ENCODE peak calls at places on chromosomes 4 and X, in seven cellular contexts. U is GM23248, G is PC-9, B is K562, D is endothelial cell of umbilical vein, J is hepatocyte, T is astrocyte. S is an unnamed sample.
A peak's percentile ranks its signal among the peaks of the same experiment; 100 is the strongest.

GRCh38 chr4:40480291-40480690 is 145.2 kb downstream of the CHRNA9 start:
- DNase-seq in U (no peak), G (no peak), B (no peak), D (no peak), J (no peak), T (no peak), S (no peak)

GRCh38 chr4:185600801-185601200 is 65.5 kb upstream of the PDLIM3 start:
- DNase-seq in U (no peak), G (no peak), B (no peak), D (no peak), J (no peak), T (no peak), S (no peak)

GRCh38 chr4:185265942-185266341 is 56.5 kb downstream of the SNX25 start:
- DNase-seq in U (peak; percentile 36), G (no peak), B (no peak), D (no peak), J (no peak), T (peak; percentile 75), S (peak; percentile 82)

GRCh38 chr4:39410415-39410814 is 3.7 kb downstream of the KLB start:
- DNase-seq in U (peak; percentile 36), G (no peak), B (no peak), D (peak; percentile 38), J (no peak), T (no peak), S (peak; percentile 25)

GRCh38 chrX:145821291-145821897 is 3.8 kb downstream of the SLITRK2 start:
- DNase-seq in U (no peak), G (no peak), B (no peak), D (no peak), J (peak; percentile 41), T (no peak), S (peak; percentile 45)

GRCh38 chrX:111869639-111870034 is 6.3 kb upstream of the TRPC5OS start:
- DNase-seq in U (peak; percentile 55), G (peak; percentile 14), B (peak; percentile 21), D (peak; percentile 11), J (peak; percentile 85), T (peak; percentile 29), S (peak; percentile 44)

GRCh38 chr4:74410272-74410671 is 34.7 kb upstream of the AREG start:
- DNase-seq in U (peak; percentile 53), G (no peak), B (no peak), D (no peak), J (no peak), T (peak; percentile 50), S (peak; percentile 66)

GRCh38 chrX:78595901-78596502 is 63.1 kb downstream of the RTL3 start:
- DNase-seq in U (peak; percentile 9), G (no peak), B (no peak), D (peak; percentile 1), J (no peak), T (no peak), S (no peak)

GRCh38 chr4:3201718-3202702 is 46.9 kb upstream of the MSANTD1 start:
- DNase-seq in U (peak; percentile 52), G (no peak), B (peak; percentile 63), D (no peak), J (no peak), T (peak; percentile 68), S (peak; percentile 74)

GRCh38 chrX:53316860-53317237 is 35.5 kb upstream of the IQSEC2 start:
- DNase-seq in U (no peak), G (no peak), B (no peak), D (no peak), J (no peak), T (no peak), S (no peak)

GRCh38 chr4:30753316-30753715 is 33.1 kb downstream of the PCDH7 start:
- DNase-seq in U (peak; percentile 5), G (peak; percentile 12), B (no peak), D (peak; percentile 68), J (peak; percentile 22), T (peak; percentile 82), S (peak; percentile 87)

GRCh38 chr4:7747556-7747955 is 192.1 kb downstream of the AFAP1 start:
- DNase-seq in U (no peak), G (no peak), B (no peak), D (no peak), J (no peak), T (no peak), S (no peak)

GRCh38 chr4:184267673-184268573 is 50.2 kb upstream of the ENPP6 start:
- DNase-seq in U (peak; percentile 94), G (peak; percentile 45), B (peak; percentile 66), D (peak; percentile 84), J (peak; percentile 30), T (peak; percentile 93), S (peak; percentile 94)

GRCh38 chr4:44978035-44978434 is 251.7 kb upstream of the GNPDA2 start:
- DNase-seq in U (no peak), G (no peak), B (no peak), D (no peak), J (no peak), T (no peak), S (no peak)
- H3K4me3 ChIP-seq in U (no peak overlapping the region), G (no peak overlapping the region), B (no peak overlapping the region), D (no peak overlapping the region), J (no peak overlapping the region), T (no peak overlapping the region), S (no peak overlapping the region)

DNA sequence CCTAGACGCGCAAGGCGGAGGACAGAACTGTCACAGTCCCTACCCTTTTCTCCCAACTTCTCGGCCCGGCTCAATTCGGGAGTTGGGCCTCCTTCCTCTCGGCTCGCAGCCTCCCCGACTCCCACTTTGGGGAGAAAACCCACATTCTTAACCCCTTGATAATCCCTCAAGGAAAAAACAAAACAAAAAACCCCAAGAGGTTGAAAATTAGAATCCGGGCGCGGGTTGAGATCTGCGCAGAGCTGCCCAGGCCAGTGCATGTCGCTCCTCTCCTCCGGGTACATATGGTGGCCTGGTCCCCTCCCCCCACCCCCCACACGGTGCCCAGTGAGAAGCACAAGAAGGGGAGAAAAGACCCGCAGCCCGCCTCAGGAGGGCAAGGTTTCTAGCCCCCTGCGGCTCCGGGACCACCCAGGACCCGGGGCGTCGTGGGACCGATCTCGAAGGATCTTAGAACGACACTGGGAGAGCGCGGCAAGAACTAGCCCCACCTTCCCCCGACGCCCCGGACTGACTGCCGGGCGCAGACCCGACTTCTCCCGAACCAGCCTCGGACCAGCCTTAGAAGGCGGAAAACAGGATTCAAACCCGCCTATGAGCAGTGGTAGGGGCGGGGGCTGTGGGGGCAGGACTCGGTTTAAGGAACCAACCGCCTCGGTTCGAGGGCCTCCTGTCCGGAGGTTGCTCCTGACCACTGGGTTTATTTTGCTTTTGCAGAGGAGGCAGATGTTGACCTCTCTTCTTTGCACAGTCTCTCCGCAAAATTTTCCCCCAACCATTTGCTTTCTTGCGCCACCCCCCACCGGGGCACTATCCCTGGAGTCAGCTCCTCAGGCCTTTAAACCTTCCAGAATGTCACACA is 2.5 kb upstream of the PDGFRA start:
- DNase-seq in U (peak; percentile 83), G (no peak), B (no peak), D (no peak), J (peak; percentile 65), T (peak; percentile 60), S (peak; percentile 75)
- TF ChIP-seq EZH2 in U (no peak), G (no peak), B (no peak), D (peak; percentile 34), J (no peak), T (no peak), S (no peak)

DNA sequence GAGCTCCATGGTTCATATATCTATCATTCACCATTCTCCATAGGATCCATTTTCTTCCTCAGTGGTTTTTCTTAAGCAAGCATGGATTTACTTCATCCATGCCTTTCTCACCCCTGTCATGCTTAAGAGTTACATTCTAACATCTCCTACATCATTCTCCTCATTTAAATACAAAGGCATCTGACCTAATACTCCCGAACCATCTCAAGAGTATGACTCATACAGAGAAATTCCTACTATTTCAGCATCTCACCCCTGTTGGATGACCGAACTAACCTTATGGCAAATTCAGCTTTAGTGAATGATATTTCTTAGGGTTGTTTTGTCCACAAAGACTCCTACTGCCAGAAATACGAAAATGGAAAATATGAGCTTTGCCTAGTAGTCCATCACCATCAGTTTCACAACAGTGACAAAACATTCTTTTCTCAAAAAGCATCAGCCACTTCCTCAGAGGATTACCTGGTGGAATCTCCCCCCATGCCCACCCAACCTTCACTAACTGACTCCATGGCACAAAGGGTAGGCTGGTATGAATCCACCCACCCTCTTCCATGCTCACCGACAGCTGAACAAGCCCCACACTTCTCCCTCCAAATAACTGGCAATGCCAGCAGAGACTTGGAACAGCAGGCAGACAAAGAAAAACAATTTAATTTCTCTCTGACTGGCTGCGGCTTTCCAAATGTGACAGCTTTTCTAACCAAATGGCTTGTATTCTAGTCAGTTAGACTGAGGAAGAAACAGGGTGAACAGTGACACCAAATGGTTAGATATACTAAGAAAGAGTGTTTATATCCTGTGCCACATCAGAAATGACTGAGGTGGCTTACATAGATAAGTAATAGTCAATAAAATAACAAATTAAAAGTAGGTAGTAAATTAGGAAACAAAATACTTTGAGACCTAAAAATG is 199.1 kb upstream of the ADAMTS3 start:
- DNase-seq in U (peak; percentile 78), G (no peak), B (peak; percentile 8), D (no peak), J (no peak), T (peak; percentile 98), S (peak; percentile 97)
- H3K4me3 ChIP-seq in U (no peak overlapping the region), G (no peak overlapping the region), B (no peak overlapping the region), D (no peak overlapping the region), J (no peak overlapping the region), T (no peak overlapping the region), S (no peak overlapping the region)

DNA sequence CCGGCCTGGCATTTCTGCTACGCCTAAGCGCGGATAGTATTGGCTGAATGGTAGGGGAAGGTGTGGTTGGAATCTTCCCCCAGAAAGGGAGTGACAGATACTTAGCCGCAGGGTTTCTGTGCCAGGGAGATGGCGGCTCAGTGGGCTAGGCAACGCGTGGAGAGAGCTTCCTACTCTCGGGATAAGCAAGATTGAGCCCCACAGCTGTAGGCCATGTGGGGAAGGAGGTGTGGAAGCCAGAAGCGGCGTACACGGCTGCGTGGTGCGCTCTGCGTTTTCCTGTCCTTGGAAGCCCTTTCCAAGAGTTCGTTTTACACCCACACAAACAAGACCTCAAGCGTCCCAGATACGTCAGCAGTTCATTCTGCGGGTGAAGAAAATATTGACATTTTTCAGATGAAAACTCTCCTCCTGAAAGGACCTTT is 376 bp upstream of the GPAT3 start:
- DNase-seq in U (peak; percentile 76), G (peak; percentile 63), B (no peak), D (peak; percentile 53), J (peak; percentile 34), T (peak; percentile 71), S (peak; percentile 72)
- TF ChIP-seq EZH2 in U (no peak), G (no peak), B (no peak), D (no peak), J (no peak), T (no peak), S (no peak)

GRCh38 chr4:94412019-94413017 is 39.4 kb upstream of the PDLIM5 start:
- DNase-seq in U (peak; percentile 80), G (peak; percentile 15), B (peak; percentile 39), D (peak; percentile 95), J (peak; percentile 38), T (peak; percentile 86), S (peak; percentile 88)
- H3K4me3 ChIP-seq in U (peak overlapping the region; percentile 49), G (peak overlapping the region; percentile 7), B (no peak overlapping the region), D (no peak overlapping the region), J (no peak overlapping the region), T (peak overlapping the region; percentile 35), S (no peak overlapping the region)

S was measured in fibroblast of lung.